ENCODE peak calls at places on chromosome X, in nine cellular contexts. One of them, this sample, is unnamed.

GRCh38 chrX:155071694-155072215 is 447 bp downstream of the BRCC3 start:
- DNase-seq in neural progenitor cell: peak; percentile 52
- DNase-seq in GM23248: peak; percentile 27
- DNase-seq in HCT116: no peak
- DNase-seq in MM.1S: peak; percentile 10
- DNase-seq in SK-N-SH: no peak
- DNase-seq in PC-3: no peak
- DNase-seq in hepatocyte: no peak
- DNase-seq in OCI-LY7: peak; percentile 31
- DNase-seq in this sample: peak; percentile 24

GRCh38 chrX:101427954-101428353 is 19.9 kb downstream of the HNRNPH2 start:
- DNase-seq in neural progenitor cell: no peak
- DNase-seq in GM23248: no peak
- DNase-seq in HCT116: no peak
- DNase-seq in MM.1S: no peak
- DNase-seq in SK-N-SH: no peak
- DNase-seq in PC-3: no peak
- DNase-seq in hepatocyte: no peak
- DNase-seq in OCI-LY7: no peak
- DNase-seq in this sample: no peak

GRCh38 chrX:104921606-104922205 is 298.8 kb downstream of the TEX13A start:
- DNase-seq in neural progenitor cell: no peak
- DNase-seq in GM23248: no peak
- DNase-seq in HCT116: no peak
- DNase-seq in MM.1S: no peak
- DNase-seq in SK-N-SH: no peak
- DNase-seq in PC-3: peak; percentile 24
- DNase-seq in hepatocyte: no peak
- DNase-seq in OCI-LY7: no peak
- DNase-seq in this sample: no peak

GRCh38 chrX:130264573-130264972 is 4.1 kb downstream of the ZNF280C start:
- DNase-seq in neural progenitor cell: no peak
- DNase-seq in GM23248: peak; percentile 4
- DNase-seq in HCT116: no peak
- DNase-seq in MM.1S: peak; percentile 31
- DNase-seq in SK-N-SH: no peak
- DNase-seq in PC-3: peak; percentile 15
- DNase-seq in hepatocyte: no peak
- DNase-seq in OCI-LY7: no peak
- DNase-seq in this sample: no peak

GRCh38 chrX:20046864-20047263 is 56.0 kb upstream of the BCLAF3 start:
- DNase-seq in neural progenitor cell: no peak
- DNase-seq in GM23248: no peak
- DNase-seq in HCT116: no peak
- DNase-seq in MM.1S: no peak
- DNase-seq in SK-N-SH: no peak
- DNase-seq in PC-3: no peak
- DNase-seq in hepatocyte: no peak
- DNase-seq in OCI-LY7: no peak
- DNase-seq in this sample: no peak

GRCh38 chrX:45400380-45400779 is 199.7 kb upstream of the DIPK2B start:
- DNase-seq in neural progenitor cell: no peak
- DNase-seq in GM23248: peak; percentile 14
- DNase-seq in HCT116: no peak
- DNase-seq in MM.1S: no peak
- DNase-seq in SK-N-SH: no peak
- DNase-seq in PC-3: no peak
- DNase-seq in hepatocyte: no peak
- DNase-seq in OCI-LY7: no peak
- DNase-seq in this sample: peak; percentile 44

GRCh38 chrX:123184858-123185251 is 777 bp downstream of the GRIA3 start:
- DNase-seq in neural progenitor cell: peak; percentile 31
- DNase-seq in GM23248: peak; percentile 69
- DNase-seq in HCT116: no peak
- DNase-seq in MM.1S: no peak
- DNase-seq in SK-N-SH: peak; percentile 51
- DNase-seq in PC-3: no peak
- DNase-seq in hepatocyte: peak; percentile 46
- DNase-seq in OCI-LY7: no peak
- DNase-seq in this sample: peak; percentile 12

GRCh38 chrX:56314334-56314733 is 82.2 kb downstream of the KLF8 start:
- DNase-seq in neural progenitor cell: no peak
- DNase-seq in GM23248: no peak
- DNase-seq in HCT116: no peak
- DNase-seq in MM.1S: peak; percentile 58
- DNase-seq in SK-N-SH: no peak
- DNase-seq in PC-3: no peak
- DNase-seq in hepatocyte: no peak
- DNase-seq in OCI-LY7: no peak
- DNase-seq in this sample: no peak

GRCh38 chrX:129872524-129872923 is 28.8 kb upstream of the ZDHHC9 start:
- DNase-seq in neural progenitor cell: no peak
- DNase-seq in GM23248: no peak
- DNase-seq in HCT116: no peak
- DNase-seq in MM.1S: no peak
- DNase-seq in SK-N-SH: no peak
- DNase-seq in PC-3: no peak
- DNase-seq in hepatocyte: no peak
- DNase-seq in OCI-LY7: no peak
- DNase-seq in this sample: no peak

GRCh38 chrX:129769467-129770154 is 10.1 kb upstream of the SASH3 start:
- DNase-seq in neural progenitor cell: peak; percentile 11
- DNase-seq in GM23248: no peak
- DNase-seq in HCT116: no peak
- DNase-seq in MM.1S: peak; percentile 98
- DNase-seq in SK-N-SH: no peak
- DNase-seq in PC-3: no peak
- DNase-seq in hepatocyte: no peak
- DNase-seq in OCI-LY7: peak; percentile 96
- DNase-seq in this sample: no peak

GRCh38 chrX:642436-643210 is 12.0 kb downstream of the SHOX start:
- DNase-seq in neural progenitor cell: no peak
- DNase-seq in GM23248: no peak
- DNase-seq in HCT116: no peak
- DNase-seq in MM.1S: no peak
- DNase-seq in SK-N-SH: no peak
- DNase-seq in PC-3: no peak
- DNase-seq in hepatocyte: no peak
- DNase-seq in OCI-LY7: no peak
- DNase-seq in this sample: peak; percentile 47

GRCh38 chrX:100980608-100981497 is 11.3 kb downstream of the ARL13A start:
- DNase-seq in neural progenitor cell: no peak
- DNase-seq in GM23248: peak; percentile 73
- DNase-seq in HCT116: peak; percentile 73
- DNase-seq in MM.1S: no peak
- DNase-seq in SK-N-SH: no peak
- DNase-seq in PC-3: peak; percentile 85
- DNase-seq in hepatocyte: no peak
- DNase-seq in OCI-LY7: no peak
- DNase-seq in this sample: no peak

GRCh38 chrX:120036704-120037103 is 40.8 kb downstream of the RHOXF2B start:
- DNase-seq in neural progenitor cell: no peak
- DNase-seq in GM23248: no peak
- DNase-seq in HCT116: no peak
- DNase-seq in MM.1S: peak; percentile 42
- DNase-seq in SK-N-SH: no peak
- DNase-seq in PC-3: no peak
- DNase-seq in hepatocyte: no peak
- DNase-seq in OCI-LY7: no peak
- DNase-seq in this sample: peak; percentile 65

GRCh38 chrX:154417157-154417556 is 5.8 kb downstream of the TAFAZZIN start:
- DNase-seq in neural progenitor cell: no peak
- DNase-seq in GM23248: no peak
- DNase-seq in HCT116: no peak
- DNase-seq in MM.1S: no peak
- DNase-seq in SK-N-SH: peak; percentile 69
- DNase-seq in PC-3: no peak
- DNase-seq in hepatocyte: no peak
- DNase-seq in OCI-LY7: no peak
- DNase-seq in this sample: no peak

DNA sequence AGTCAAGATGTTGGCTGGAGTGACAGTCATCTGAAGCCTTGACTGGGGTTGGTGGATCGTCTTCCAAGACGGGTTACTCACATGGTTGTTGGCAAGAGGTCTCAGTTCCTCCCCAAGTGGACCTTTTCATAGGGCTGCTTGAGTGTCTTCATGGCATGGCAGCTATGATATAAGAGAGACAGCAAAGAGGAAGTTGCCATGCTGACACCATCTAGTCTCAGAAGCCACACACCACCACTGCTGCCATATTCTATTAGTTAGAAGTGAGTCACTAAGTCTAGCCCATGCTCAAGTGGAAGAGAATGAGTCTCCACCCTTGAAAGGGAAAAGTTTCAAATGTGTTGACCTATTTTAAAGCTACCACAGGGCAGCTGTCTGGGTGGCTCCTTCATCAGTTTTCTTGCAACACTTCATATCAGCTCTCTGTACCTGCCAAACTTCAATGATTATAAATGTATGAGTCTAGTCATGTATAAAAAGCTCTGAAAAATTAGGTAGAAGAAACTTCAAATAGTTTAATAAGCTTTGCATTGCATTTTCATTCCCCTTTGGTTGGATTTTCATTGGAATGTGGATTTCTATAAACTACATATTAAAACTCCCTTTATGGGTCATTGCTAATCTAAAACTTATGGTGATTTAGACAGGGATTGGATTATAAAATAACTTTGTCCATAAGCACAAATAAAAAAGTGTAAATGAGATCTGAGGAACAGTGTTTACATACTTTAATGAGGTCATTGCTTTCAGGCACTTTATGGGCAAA is 68.0 kb upstream of the ATXN3L start:
- DNase-seq in neural progenitor cell: no peak
- DNase-seq in GM23248: peak; percentile 75
- DNase-seq in HCT116: no peak
- DNase-seq in MM.1S: no peak
- DNase-seq in SK-N-SH: no peak
- DNase-seq in PC-3: peak; percentile 22
- DNase-seq in hepatocyte: no peak
- DNase-seq in OCI-LY7: no peak
- DNase-seq in this sample: no peak
- TF ChIP-seq EZH2phosphoT487 in neural progenitor cell: no peak
- TF ChIP-seq EZH2phosphoT487 in GM23248: no peak
- TF ChIP-seq EZH2phosphoT487 in HCT116: no peak
- TF ChIP-seq EZH2phosphoT487 in MM.1S: no peak
- TF ChIP-seq EZH2phosphoT487 in SK-N-SH: no peak
- TF ChIP-seq EZH2phosphoT487 in PC-3: no peak
- TF ChIP-seq EZH2phosphoT487 in hepatocyte: no peak
- TF ChIP-seq EZH2phosphoT487 in OCI-LY7: no peak
- TF ChIP-seq EZH2phosphoT487 in this sample: no peak

DNA sequence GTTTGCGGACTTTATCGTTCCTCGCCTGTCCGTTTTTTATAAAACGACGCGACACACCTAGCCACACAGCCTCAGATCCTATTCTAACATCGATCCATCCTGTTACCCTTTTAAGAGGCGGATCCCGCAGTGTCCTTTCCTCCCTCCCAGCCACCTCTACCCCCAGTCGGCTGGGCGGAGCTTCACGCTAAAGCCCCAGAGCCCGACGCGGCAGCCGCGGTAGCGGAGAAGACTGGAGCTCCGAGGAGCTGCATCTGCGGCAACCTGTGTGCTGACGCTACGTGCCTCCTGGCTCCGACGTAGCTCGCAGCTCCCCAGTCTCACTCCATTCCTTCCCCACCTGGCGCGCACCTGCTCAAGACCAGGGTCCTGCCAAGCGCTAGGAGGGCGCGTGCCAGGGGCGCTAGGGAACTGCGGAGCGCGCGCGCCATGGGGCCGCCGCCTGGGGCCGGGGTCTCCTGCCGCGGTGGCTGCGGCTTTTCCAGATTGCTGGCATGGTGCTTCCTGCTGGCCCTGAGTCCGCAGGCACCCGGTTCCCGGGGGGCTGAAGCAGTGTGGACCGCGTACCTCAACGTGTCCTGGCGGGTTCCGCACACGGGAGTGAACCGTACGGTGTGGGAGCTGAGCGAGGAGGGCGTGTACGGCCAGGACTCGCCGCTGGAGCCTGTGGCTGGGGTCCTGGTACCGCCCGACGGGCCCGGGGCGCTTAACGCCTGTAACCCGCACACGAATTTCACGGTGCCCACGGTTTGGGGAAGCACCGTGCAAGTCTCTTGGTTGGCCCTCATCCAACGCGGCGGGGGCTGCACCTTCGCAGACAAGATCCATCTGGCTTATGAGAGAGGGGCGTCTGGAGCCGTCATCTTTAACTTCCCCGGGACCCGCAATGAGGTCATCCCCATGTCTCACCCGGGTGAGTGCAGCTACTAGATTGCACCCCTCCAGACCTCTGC is at the start of gene RNF128:
- DNase-seq in neural progenitor cell: peak; percentile 83
- DNase-seq in GM23248: peak; percentile 62
- DNase-seq in HCT116: peak; percentile 70
- DNase-seq in MM.1S: peak; percentile 9
- DNase-seq in SK-N-SH: peak; percentile 12
- DNase-seq in PC-3: peak; percentile 43
- DNase-seq in hepatocyte: peak; percentile 76
- DNase-seq in OCI-LY7: no peak
- DNase-seq in this sample: peak; percentile 89
- TF ChIP-seq EZH2phosphoT487 in neural progenitor cell: peak; percentile 65
- TF ChIP-seq EZH2phosphoT487 in GM23248: no peak
- TF ChIP-seq EZH2phosphoT487 in HCT116: no peak
- TF ChIP-seq EZH2phosphoT487 in MM.1S: no peak
- TF ChIP-seq EZH2phosphoT487 in SK-N-SH: peak; percentile 24
- TF ChIP-seq EZH2phosphoT487 in PC-3: peak; percentile 60
- TF ChIP-seq EZH2phosphoT487 in hepatocyte: no peak
- TF ChIP-seq EZH2phosphoT487 in OCI-LY7: no peak
- TF ChIP-seq EZH2phosphoT487 in this sample: no peak

DNA sequence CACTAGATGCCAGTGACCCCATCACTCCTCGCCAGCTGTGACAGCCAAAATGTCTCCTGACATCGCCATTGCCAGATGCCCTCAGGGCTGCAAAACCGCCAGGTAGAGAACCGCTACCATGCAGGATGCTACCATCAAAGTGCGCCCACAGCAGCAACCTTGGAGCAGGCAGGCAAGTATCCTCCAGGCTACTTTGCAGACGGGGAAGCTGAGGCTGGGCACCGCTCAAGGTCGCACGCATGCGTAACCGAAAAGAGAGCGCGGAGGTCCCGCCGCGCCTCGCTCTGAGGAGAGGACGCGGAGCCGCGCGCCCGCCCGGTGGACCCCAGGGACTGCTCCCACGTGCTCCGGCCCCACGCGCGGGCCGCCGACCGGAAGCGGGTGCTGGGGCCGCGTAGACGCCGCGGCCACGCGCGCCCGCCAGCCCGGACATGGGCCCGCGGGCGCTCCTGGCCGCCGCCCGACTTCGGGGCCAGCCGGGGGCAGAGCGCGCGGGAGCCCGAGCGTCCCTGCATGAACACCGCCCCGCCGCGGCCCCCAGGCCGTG is at the start of gene STS:
- DNase-seq in neural progenitor cell: peak; percentile 63
- DNase-seq in GM23248: no peak
- DNase-seq in HCT116: no peak
- DNase-seq in MM.1S: peak; percentile 39
- DNase-seq in SK-N-SH: peak; percentile 39
- DNase-seq in PC-3: no peak
- DNase-seq in hepatocyte: peak; percentile 59
- DNase-seq in OCI-LY7: peak; percentile 63
- DNase-seq in this sample: peak; percentile 29
- TF ChIP-seq EZH2phosphoT487 in neural progenitor cell: no peak
- TF ChIP-seq EZH2phosphoT487 in GM23248: no peak
- TF ChIP-seq EZH2phosphoT487 in HCT116: no peak
- TF ChIP-seq EZH2phosphoT487 in MM.1S: no peak
- TF ChIP-seq EZH2phosphoT487 in SK-N-SH: no peak
- TF ChIP-seq EZH2phosphoT487 in PC-3: no peak
- TF ChIP-seq EZH2phosphoT487 in hepatocyte: no peak
- TF ChIP-seq EZH2phosphoT487 in OCI-LY7: no peak
- TF ChIP-seq EZH2phosphoT487 in this sample: no peak

GRCh38 chrX:131747173-131747572 is 203.3 kb downstream of the OR13H1 start:
- DNase-seq in neural progenitor cell: no peak
- DNase-seq in GM23248: no peak
- DNase-seq in HCT116: no peak
- DNase-seq in MM.1S: peak; percentile 88
- DNase-seq in SK-N-SH: peak; percentile 39
- DNase-seq in PC-3: peak; percentile 91
- DNase-seq in hepatocyte: no peak
- DNase-seq in OCI-LY7: no peak
- DNase-seq in this sample: no peak
- TF ChIP-seq EZH2phosphoT487 in neural progenitor cell: no peak
- TF ChIP-seq EZH2phosphoT487 in GM23248: no peak
- TF ChIP-seq EZH2phosphoT487 in HCT116: no peak
- TF ChIP-seq EZH2phosphoT487 in MM.1S: no peak
- TF ChIP-seq EZH2phosphoT487 in SK-N-SH: no peak
- TF ChIP-seq EZH2phosphoT487 in PC-3: no peak
- TF ChIP-seq EZH2phosphoT487 in hepatocyte: no peak
- TF ChIP-seq EZH2phosphoT487 in OCI-LY7: no peak
- TF ChIP-seq EZH2phosphoT487 in this sample: no peak

This sample was measured in GM23338.